ENCODE peak calls at places on chromosomes 6 and 20, in four cellular contexts. One of them, this sample, is unnamed.

GRCh38 chr6:3455490-3456394 is 1.1 kb downstream of the SLC22A23 start:
- DNase-seq in tibial nerve: no peak
- DNase-seq in gastrocnemius medialis: peak
- DNase-seq in adrenal gland: peak
- DNase-seq in this sample: peak

GRCh38 chr6:95545691-95546090 is 31.6 kb upstream of the MANEA start:
- DNase-seq in tibial nerve: no peak
- DNase-seq in gastrocnemius medialis: no peak
- DNase-seq in adrenal gland: no peak
- DNase-seq in this sample: no peak

GRCh38 chr20:48626226-48626937 is 201.4 kb downstream of the PREX1 start:
- DNase-seq in gastrocnemius medialis: no peak
- DNase-seq in adrenal gland: no peak
- DNase-seq in tibial nerve: no peak
- DNase-seq in this sample: no peak

GRCh38 chr6:105135907-105136432 is 43.8 kb downstream of the POPDC3 start:
- DNase-seq in adrenal gland: no peak
- DNase-seq in gastrocnemius medialis: no peak
- DNase-seq in tibial nerve: no peak
- DNase-seq in this sample: peak

GRCh38 chr6:140079328-140079727 is 704.9 kb upstream of the CITED2 start:
- DNase-seq in adrenal gland: peak
- DNase-seq in tibial nerve: no peak
- DNase-seq in gastrocnemius medialis: no peak
- DNase-seq in this sample: no peak

GRCh38 chr6:16950825-16951495 is 150.9 kb upstream of the STMND1 start:
- DNase-seq in adrenal gland: no peak
- DNase-seq in tibial nerve: no peak
- DNase-seq in gastrocnemius medialis: no peak
- DNase-seq in this sample: no peak

GRCh38 chr6:17157617-17158016 is 55.8 kb downstream of the STMND1 start:
- DNase-seq in tibial nerve: no peak
- DNase-seq in adrenal gland: no peak
- DNase-seq in gastrocnemius medialis: no peak
- DNase-seq in this sample: no peak

GRCh38 chr6:8361259-8361658 is 74.1 kb downstream of the SLC35B3 start:
- DNase-seq in tibial nerve: no peak
- DNase-seq in gastrocnemius medialis: no peak
- DNase-seq in adrenal gland: no peak
- DNase-seq in this sample: no peak

GRCh38 chr6:89483111-89483720 is 50.3 kb downstream of the ANKRD6 start:
- DNase-seq in tibial nerve: no peak
- DNase-seq in gastrocnemius medialis: no peak
- DNase-seq in adrenal gland: peak
- DNase-seq in this sample: no peak

GRCh38 chr6:44332585-44332984 is 9.9 kb upstream of the SPATS1 start:
- DNase-seq in adrenal gland: no peak
- DNase-seq in tibial nerve: no peak
- DNase-seq in gastrocnemius medialis: no peak
- DNase-seq in this sample: no peak

GRCh38 chr6:110898111-110898510 is 23.5 kb downstream of the AMD1 start:
- DNase-seq in adrenal gland: no peak
- DNase-seq in tibial nerve: no peak
- DNase-seq in gastrocnemius medialis: no peak
- DNase-seq in this sample: no peak

GRCh38 chr6:110897433-110897832 is 22.8 kb downstream of the AMD1 start:
- DNase-seq in adrenal gland: no peak
- DNase-seq in gastrocnemius medialis: no peak
- DNase-seq in tibial nerve: no peak
- DNase-seq in this sample: no peak

GRCh38 chr6:110900028-110900598 is 25.5 kb downstream of the AMD1 start:
- DNase-seq in tibial nerve: no peak
- DNase-seq in adrenal gland: no peak
- DNase-seq in gastrocnemius medialis: no peak
- DNase-seq in this sample: no peak

DNA sequence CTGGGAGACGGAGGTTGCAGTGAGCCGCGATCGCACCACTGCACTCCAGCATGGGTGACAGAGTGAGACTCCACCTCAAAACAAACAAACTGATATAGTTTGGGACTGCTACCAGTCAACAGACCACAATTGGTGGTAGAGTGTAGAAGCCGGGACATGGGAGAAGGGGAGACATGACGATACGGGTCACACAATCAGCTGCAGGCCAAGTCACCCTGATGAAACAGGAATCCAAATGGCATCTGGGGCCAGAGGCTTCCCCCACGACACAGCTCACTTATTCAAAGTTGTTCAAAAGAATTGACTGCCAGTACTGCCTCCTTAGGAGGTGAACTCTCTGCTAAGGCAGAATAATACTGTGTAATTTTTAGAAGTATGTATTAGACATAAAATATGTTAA is 27.5 kb downstream of the AMD1 start:
- DNase-seq in tibial nerve: no peak
- DNase-seq in adrenal gland: no peak
- DNase-seq in gastrocnemius medialis: no peak
- DNase-seq in this sample: no peak
- TF ChIP-seq POLR2A in tibial nerve: no peak
- TF ChIP-seq POLR2A in adrenal gland: no peak
- TF ChIP-seq POLR2A in gastrocnemius medialis: no peak
- TF ChIP-seq POLR2A in this sample: no peak

DNA sequence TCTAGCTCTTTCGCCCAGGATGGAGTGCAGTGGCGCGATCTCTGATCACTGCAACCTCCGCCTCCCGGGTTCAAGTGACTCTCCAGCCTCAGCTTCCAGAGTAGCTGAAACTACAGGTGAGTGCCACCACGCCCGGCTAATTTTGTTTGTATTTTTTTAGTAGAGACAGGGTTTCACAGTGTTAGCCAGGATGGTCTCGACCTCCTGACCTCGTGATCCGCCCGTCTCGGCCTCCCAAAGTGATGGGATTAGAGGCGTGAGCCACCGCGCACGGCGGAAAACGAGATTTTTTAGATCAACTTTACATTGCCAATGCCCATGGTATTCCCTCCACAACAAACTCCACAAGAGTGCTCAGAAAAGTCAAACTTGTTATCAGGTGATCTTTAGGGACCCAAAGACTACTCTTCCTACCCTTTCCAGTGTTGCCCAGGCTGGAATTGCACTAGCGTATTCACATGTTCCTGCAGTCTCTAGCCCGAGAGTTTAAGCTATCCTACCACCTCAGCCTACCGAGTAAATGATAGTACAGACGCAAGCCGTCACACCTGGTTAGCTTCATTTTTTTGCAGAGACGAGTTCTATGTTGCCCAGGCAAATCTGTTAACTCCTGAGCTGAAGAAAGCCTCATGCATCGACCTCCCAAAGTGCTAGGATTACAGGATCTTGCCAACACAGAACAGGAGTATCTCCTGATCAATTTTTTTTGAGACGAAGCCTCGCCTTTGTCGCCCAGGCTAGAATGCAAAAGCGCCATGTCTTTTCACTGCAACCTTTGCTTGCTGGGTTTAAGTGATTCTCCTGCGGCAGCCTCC is 128.2 kb downstream of the HFE start:
- DNase-seq in gastrocnemius medialis: no peak
- DNase-seq in tibial nerve: no peak
- DNase-seq in adrenal gland: no peak
- DNase-seq in this sample: peak
- TF ChIP-seq POLR2A in gastrocnemius medialis: no peak
- TF ChIP-seq POLR2A in tibial nerve: no peak
- TF ChIP-seq POLR2A in adrenal gland: peak
- TF ChIP-seq POLR2A in this sample: peak

DNA sequence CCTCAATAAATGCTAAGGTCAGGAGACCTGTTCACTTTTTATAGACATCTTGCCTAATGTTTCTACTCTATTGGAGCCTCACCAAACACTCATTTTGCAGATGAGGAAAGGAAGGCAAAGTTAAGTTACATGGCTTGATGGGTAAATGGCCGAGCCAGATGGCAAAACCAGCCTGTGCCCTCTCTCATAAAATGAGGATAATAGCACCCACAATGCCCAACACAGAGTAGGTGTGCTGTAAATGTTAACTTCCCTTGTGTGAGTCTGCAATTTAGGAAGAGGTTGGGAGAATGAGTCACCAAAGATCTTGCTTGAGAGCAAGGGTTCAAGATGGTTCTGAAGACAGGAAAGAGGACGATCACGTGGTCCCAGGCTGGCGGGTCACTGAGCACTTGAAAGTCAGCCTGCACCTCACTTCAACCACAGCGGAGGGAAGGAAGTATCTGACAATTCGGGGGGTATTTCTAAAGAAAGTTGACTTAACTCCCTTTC is 3.3 kb downstream of the KCNK5 start:
- DNase-seq in gastrocnemius medialis: no peak
- DNase-seq in tibial nerve: no peak
- DNase-seq in adrenal gland: no peak
- DNase-seq in this sample: peak
- TF ChIP-seq POLR2A in gastrocnemius medialis: no peak
- TF ChIP-seq POLR2A in tibial nerve: no peak
- TF ChIP-seq POLR2A in adrenal gland: no peak
- TF ChIP-seq POLR2A in this sample: peak

GRCh38 chr6:125217369-125217768 is 63.8 kb downstream of the TPD52L1 start:
- DNase-seq in adrenal gland: no peak
- DNase-seq in gastrocnemius medialis: no peak
- DNase-seq in tibial nerve: no peak
- DNase-seq in this sample: no peak
- TF ChIP-seq POLR2A in adrenal gland: no peak
- TF ChIP-seq POLR2A in gastrocnemius medialis: no peak
- TF ChIP-seq POLR2A in tibial nerve: no peak
- TF ChIP-seq POLR2A in this sample: no peak

GRCh38 chr20:1374246-1374645 is 18.6 kb downstream of the FKBP1A start:
- DNase-seq in adrenal gland: no peak
- DNase-seq in tibial nerve: no peak
- DNase-seq in gastrocnemius medialis: no peak
- DNase-seq in this sample: no peak

GRCh38 chr20:1376453-1377270 is 16.2 kb downstream of the FKBP1A start:
- DNase-seq in tibial nerve: no peak
- DNase-seq in gastrocnemius medialis: no peak
- DNase-seq in adrenal gland: no peak
- DNase-seq in this sample: no peak

GRCh38 chr20:1376007-1376406 is 16.8 kb downstream of the FKBP1A start:
- DNase-seq in tibial nerve: no peak
- DNase-seq in adrenal gland: no peak
- DNase-seq in gastrocnemius medialis: no peak
- DNase-seq in this sample: no peak

GRCh38 chr20:1377341-1377871 is 15.4 kb downstream of the FKBP1A start:
- DNase-seq in gastrocnemius medialis: no peak
- DNase-seq in adrenal gland: no peak
- DNase-seq in tibial nerve: no peak
- DNase-seq in this sample: no peak

DNA sequence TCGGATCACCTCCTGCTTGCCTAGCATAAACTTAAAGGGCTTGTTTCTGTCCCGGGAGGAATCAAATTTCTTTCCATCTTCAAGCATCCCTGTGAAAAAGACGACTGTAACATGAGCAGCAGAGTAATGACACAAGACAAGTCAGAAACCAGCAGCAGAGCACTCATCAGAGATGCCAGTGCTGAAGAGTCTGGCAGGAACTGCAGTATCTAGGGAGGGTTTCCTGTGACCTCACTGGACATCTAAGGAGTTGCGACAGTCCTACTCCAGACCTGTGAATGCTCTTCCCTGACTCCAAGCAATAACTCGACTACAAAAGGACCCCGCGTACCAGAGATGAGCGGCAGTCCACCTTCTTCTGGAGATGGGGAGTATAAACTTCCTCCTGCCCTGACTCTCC is 17.3 kb downstream of the FKBP1A start:
- DNase-seq in adrenal gland: no peak
- DNase-seq in gastrocnemius medialis: no peak
- DNase-seq in tibial nerve: no peak
- DNase-seq in this sample: no peak
- TF ChIP-seq POLR2A in adrenal gland: no peak
- TF ChIP-seq POLR2A in gastrocnemius medialis: no peak
- TF ChIP-seq POLR2A in tibial nerve: no peak
- TF ChIP-seq POLR2A in this sample: no peak

GRCh38 chr6:33391278-33392167 is at the start of gene KIFC1:
- DNase-seq in tibial nerve: peak
- DNase-seq in gastrocnemius medialis: peak
- DNase-seq in adrenal gland: peak
- DNase-seq in this sample: peak
- TF ChIP-seq POLR2A in tibial nerve: no peak
- TF ChIP-seq POLR2A in gastrocnemius medialis: no peak
- TF ChIP-seq POLR2A in adrenal gland: no peak
- TF ChIP-seq POLR2A in this sample: peak

GRCh38 chr6:18186033-18186432 is 30.8 kb downstream of the KDM1B start:
- DNase-seq in tibial nerve: no peak
- DNase-seq in adrenal gland: no peak
- DNase-seq in gastrocnemius medialis: no peak
- DNase-seq in this sample: no peak

GRCh38 chr6:18187701-18188100 is 32.5 kb downstream of the KDM1B start:
- DNase-seq in tibial nerve: no peak
- DNase-seq in gastrocnemius medialis: no peak
- DNase-seq in adrenal gland: peak
- DNase-seq in this sample: no peak

DNA sequence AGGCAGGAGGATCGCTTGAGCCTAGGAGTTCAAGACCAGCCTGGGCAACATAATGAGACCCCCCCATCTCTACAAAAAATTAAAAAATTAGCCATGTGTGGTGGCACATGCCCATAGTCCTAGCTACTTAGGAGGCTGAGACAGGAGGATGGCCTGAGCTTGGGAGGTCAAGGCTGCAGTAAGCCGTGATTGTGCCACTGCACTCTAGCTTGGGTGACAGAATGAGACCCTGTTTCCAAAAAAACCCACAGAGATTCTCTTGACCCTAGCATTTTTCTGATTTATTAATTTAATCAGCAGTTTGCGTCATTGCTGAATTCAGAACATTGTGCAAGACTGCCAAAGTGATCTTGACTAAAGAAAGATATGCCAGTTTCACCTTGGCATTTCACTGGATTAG is 36.8 kb downstream of the KDM1B start:
- DNase-seq in gastrocnemius medialis: no peak
- DNase-seq in adrenal gland: peak
- DNase-seq in tibial nerve: no peak
- DNase-seq in this sample: no peak
- TF ChIP-seq POLR2A in gastrocnemius medialis: no peak
- TF ChIP-seq POLR2A in adrenal gland: no peak
- TF ChIP-seq POLR2A in tibial nerve: no peak
- TF ChIP-seq POLR2A in this sample: no peak

This sample was measured in erythroblast.